ENCODE peak calls at places on chromosomes 5 and 9, in five cellular contexts. Z is B cell, C is AG10803, H is kidney, O is mammary epithelial cell. T is an unnamed sample.
A peak's percentile ranks its signal among the peaks of the same experiment; 100 is the strongest.

GRCh38 chr9:34558911-34559615 is 30.5 kb downstream of the CNTFR start:
- DNase-seq in Z (no peak), C (no peak), H (no peak), O (no peak), T (no peak)

GRCh38 chr5:108382784-108383358 is 973 bp upstream of the FBXL17 start:
- DNase-seq in Z (peak; percentile 63), C (peak; percentile 8), H (no peak), O (peak; percentile 41), T (no peak)

GRCh38 chr9:107214381-107214780 is 68.7 kb upstream of the RAD23B start:
- DNase-seq in Z (no peak), C (no peak), H (no peak), O (no peak), T (no peak)

GRCh38 chr9:4665357-4665756 is 923 bp downstream of the SPATA6L start:
- DNase-seq in Z (no peak), C (peak; percentile 60), H (no peak), O (peak; percentile 40), T (no peak)

GRCh38 chr5:76468625-76469410 is 65.7 kb downstream of the IQGAP2 start:
- DNase-seq in Z (no peak), C (no peak), H (no peak), O (no peak), T (no peak)

GRCh38 chr5:1736065-1736464 is 63.6 kb downstream of the MRPL36 start:
- DNase-seq in Z (no peak), C (no peak), H (peak; percentile 21), O (no peak), T (no peak)

GRCh38 chr9:116151966-116152381 is 1.6 kb upstream of the PAPPA start:
- DNase-seq in Z (no peak), C (peak; percentile 98), H (no peak), O (peak; percentile 23), T (peak; percentile 87)

GRCh38 chr5:156582193-156582598 is 255.2 kb downstream of the SGCD start:
- DNase-seq in Z (no peak), C (no peak), H (no peak), O (no peak), T (no peak)

GRCh38 chr9:113580041-113580953 is 116.8 kb downstream of the RGS3 start:
- DNase-seq in Z (peak; percentile 92), C (no peak), H (peak; percentile 95), O (peak; percentile 76), T (peak; percentile 30)

GRCh38 chr5:38465045-38465444 is 91.4 kb downstream of the LIFR start:
- DNase-seq in Z (no peak), C (peak; percentile 54), H (no peak), O (no peak), T (no peak)

GRCh38 chr5:163682226-163682625 is 176.8 kb downstream of the MAT2B start:
- DNase-seq in Z (no peak), C (no peak), H (no peak), O (peak; percentile 69), T (no peak)

GRCh38 chr9:84590706-84591105 is 78.8 kb upstream of the NTRK2 start:
- DNase-seq in Z (no peak), C (no peak), H (no peak), O (no peak), T (no peak)

GRCh38 chr9:77816641-77817341 is 168.7 kb upstream of the GNA14 start:
- DNase-seq in Z (no peak), C (peak; percentile 32), H (no peak), O (no peak), T (no peak)

GRCh38 chr5:179230061-179230461 is 115.2 kb downstream of the ADAMTS2 start:
- DNase-seq in Z (no peak), C (no peak), H (no peak), O (no peak), T (no peak)

GRCh38 chr5:170481839-170482238 is 22.0 kb upstream of the KCNIP1 start:
- DNase-seq in Z (no peak), C (no peak), H (no peak), O (no peak), T (no peak)

GRCh38 chr9:96618209-96619108 is 1.2 kb downstream of the CDC14B start:
- DNase-seq in Z (no peak), C (peak; percentile 59), H (peak; percentile 77), O (peak; percentile 43), T (peak; percentile 30)

GRCh38 chr5:106121972-106122605 is 1548.6 kb downstream of the EFNA5 start:
- DNase-seq in Z (no peak), C (peak; percentile 6), H (no peak), O (peak; percentile 12), T (no peak)

GRCh38 chr5:1931590-1932138 is 48.9 kb upstream of the IRX4 start:
- DNase-seq in Z (no peak), C (no peak), H (peak; percentile 81), O (peak; percentile 83), T (no peak)

GRCh38 chr9:34995288-34996060 is 5.9 kb downstream of the DNAJB5 start:
- DNase-seq in Z (no peak), C (peak; percentile 84), H (peak; percentile 16), O (peak; percentile 75), T (peak; percentile 8)

GRCh38 chr5:155943516-155944407 is 383.2 kb upstream of the SGCD start:
- DNase-seq in Z (no peak), C (peak; percentile 81), H (peak; percentile 51), O (peak; percentile 1), T (peak; percentile 13)

GRCh38 chr9:105054488-105054887 is 126.5 kb upstream of the ABCA1 start:
- DNase-seq in Z (no peak), C (peak; percentile 86), H (no peak), O (peak; percentile 72), T (peak; percentile 87)

GRCh38 chr5:110077147-110077546 is 387.4 kb downstream of the MAN2A1 start:
- DNase-seq in Z (no peak), C (no peak), H (no peak), O (no peak), T (no peak)

GRCh38 chr9:38681747-38682227 is 38.1 kb downstream of the FAM240B start:
- DNase-seq in Z (no peak), C (peak; percentile 72), H (no peak), O (peak; percentile 83), T (peak; percentile 84)

DNA sequence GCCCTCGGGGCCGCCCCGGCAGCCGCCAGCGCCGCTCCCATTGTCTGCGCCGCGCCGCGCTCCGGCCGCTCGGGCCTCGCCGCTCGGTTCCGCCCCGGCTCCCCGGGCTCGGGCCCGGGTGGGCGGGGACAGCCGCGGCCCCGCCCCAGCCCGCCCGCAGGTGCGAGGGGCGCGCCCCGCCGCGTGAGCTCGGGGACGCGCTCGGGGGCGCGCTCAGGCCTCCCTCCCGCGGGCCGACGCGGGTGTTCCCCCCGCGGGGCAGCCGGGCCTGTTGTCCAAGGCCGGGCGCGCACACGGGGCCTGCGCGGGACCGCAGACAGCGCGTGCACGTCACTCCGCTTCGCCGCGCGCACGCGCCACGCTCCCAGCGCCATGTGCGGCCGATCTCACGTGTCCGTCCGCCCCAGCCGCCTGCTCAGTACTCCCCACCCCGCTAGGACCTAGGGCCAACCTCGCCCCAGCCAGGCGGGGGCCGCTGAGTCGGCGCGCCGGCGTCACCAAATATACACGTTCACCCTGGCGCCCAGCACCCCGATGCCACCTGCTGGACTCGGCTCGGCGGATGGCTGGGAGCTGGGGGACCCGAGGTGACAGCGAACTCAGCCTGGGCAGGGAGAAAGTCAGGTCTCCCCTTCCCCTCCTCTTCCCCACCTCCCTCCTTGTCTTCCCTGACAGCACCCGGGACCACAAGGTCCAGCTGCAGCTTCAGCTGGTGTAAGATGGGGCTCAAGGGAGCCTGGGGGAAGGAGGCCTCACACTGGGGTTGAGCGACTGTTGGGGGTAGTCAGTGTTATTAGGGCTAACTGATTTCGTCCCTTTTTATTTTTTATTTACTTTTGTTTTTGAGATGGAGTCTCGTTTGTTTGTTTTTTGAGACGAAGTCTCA is 14.3 kb downstream of the GBGT1 start:
- DNase-seq in Z (peak; percentile 90), C (peak; percentile 90), H (peak; percentile 97), O (peak; percentile 92), T (peak; percentile 80)
- TF ChIP-seq CTCF in Z (peak; percentile 62), C (peak; percentile 13), H (peak; percentile 34), O (no peak), T (peak; percentile 33)

DNA sequence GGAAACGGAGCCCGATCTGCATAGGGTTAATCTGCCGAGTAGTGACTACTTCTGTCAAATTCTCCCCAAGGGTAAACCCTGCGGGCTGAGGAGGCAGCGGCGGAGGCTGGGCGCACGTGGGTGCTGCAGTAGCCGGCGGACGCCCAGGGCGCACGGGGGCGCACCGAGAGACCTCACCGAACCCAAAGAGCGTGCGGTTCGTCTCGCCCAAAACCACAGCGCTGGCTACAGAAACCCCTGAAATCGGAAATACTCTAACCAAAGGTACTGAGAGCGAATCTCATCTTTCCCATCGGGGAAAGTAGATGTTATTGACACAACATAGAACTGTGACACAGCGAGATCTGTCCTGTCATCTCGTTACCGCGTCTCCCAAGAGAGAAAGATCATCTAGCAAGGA is 56.0 kb upstream of the SHC3 start:
- DNase-seq in Z (no peak), C (no peak), H (no peak), O (peak; percentile 10), T (peak; percentile 19)
- TF ChIP-seq CTCF in Z (no peak), C (no peak), H (no peak), O (no peak), T (no peak)

GRCh38 chr9:128216781-128217553 is 13.8 kb downstream of the DNM1 start:
- DNase-seq in Z (no peak), C (peak; percentile 32), H (no peak), O (no peak), T (no peak)

GRCh38 chr9:128215491-128216404 is 12.6 kb downstream of the DNM1 start:
- DNase-seq in Z (no peak), C (peak; percentile 83), H (no peak), O (no peak), T (peak; percentile 85)

GRCh38 chr9:128222026-128222425 is 18.8 kb downstream of the DNM1 start:
- DNase-seq in Z (no peak), C (no peak), H (no peak), O (no peak), T (no peak)

GRCh38 chr9:128218172-128218517 is 15.0 kb downstream of the DNM1 start:
- DNase-seq in Z (no peak), C (no peak), H (no peak), O (no peak), T (no peak)

GRCh38 chr9:128218518-128219389 is 15.6 kb downstream of the DNM1 start:
- DNase-seq in Z (peak; percentile 88), C (peak; percentile 44), H (peak; percentile 97), O (peak; percentile 93), T (peak; percentile 85)
- TF ChIP-seq CTCF in Z (no peak), C (no peak), H (peak; percentile 7), O (no peak), T (no peak)

GRCh38 chr5:103525366-103525765 is 37.2 kb downstream of the NUDT12 start:
- DNase-seq in Z (no peak), C (no peak), H (no peak), O (no peak), T (no peak)

GRCh38 chr5:103514381-103514780 is 48.2 kb downstream of the NUDT12 start:
- DNase-seq in Z (no peak), C (no peak), H (no peak), O (no peak), T (no peak)

GRCh38 chr5:103523319-103523718 is 39.3 kb downstream of the NUDT12 start:
- DNase-seq in Z (no peak), C (no peak), H (no peak), O (peak; percentile 64), T (no peak)

GRCh38 chr5:103522586-103522985 is 40.0 kb downstream of the NUDT12 start:
- DNase-seq in Z (no peak), C (peak; percentile 48), H (no peak), O (no peak), T (no peak)

DNA sequence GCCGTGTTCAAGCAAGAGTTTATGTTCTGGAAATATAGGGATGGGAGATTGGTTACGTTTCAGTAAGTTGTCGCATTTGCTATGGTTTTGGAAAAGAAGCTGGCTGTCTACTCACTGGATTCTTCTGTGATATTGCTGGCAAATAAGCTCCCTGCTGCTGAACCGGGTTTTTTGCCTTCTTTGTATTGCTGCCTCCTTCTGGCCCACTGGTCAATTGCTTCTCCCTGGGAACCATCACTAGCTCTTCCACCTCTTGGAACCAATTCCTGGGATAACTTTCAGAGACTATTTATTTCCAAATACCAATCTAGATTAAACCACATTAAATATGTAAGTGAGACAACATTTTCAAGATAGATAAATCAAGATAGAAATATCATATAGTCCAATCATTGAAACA is 43.0 kb downstream of the NUDT12 start:
- DNase-seq in Z (no peak), C (no peak), H (no peak), O (no peak), T (no peak)
- TF ChIP-seq CTCF in Z (no peak), C (peak; percentile 24), H (no peak), O (peak; percentile 5), T (peak; percentile 33)